ENCODE peak calls at places on chromosomes 6 and 20, in six cellular contexts. T is CD8-positive, alpha-beta T cell; Y is upper lobe of left lung; W is endodermal cell; I is osteoblast; X is IMR-90. J is an unnamed sample.
A peak's percentile ranks its signal among the peaks of the same experiment; 100 is the strongest.

GRCh38 chr6:150253489-150253888 is 110.6 kb downstream of the PPP1R14C start:
- DNase-seq in I (peak; percentile 68), X (no peak), T (no peak), W (no peak), Y (no peak), J (no peak)

GRCh38 chr6:44263357-44264100 is 1.8 kb downstream of the NFKBIE start:
- DNase-seq in X (peak; percentile 55), T (no peak), I (peak; percentile 91), Y (peak; percentile 67), W (no peak), J (no peak)

GRCh38 chr6:167476844-167477595 is 152.1 kb downstream of the TTLL2 start:
- DNase-seq in I (no peak), X (no peak), T (no peak), W (peak; percentile 39), Y (no peak), J (no peak)

GRCh38 chr20:31839782-31840487 is 5.5 kb downstream of the FOXS1 start:
- DNase-seq in W (no peak), T (no peak), X (no peak), I (no peak), Y (no peak), J (no peak)

GRCh38 chr20:21251278-21251677 is 51.9 kb upstream of the XRN2 start:
- DNase-seq in W (no peak), Y (no peak), T (no peak), I (no peak), X (no peak), J (no peak)

GRCh38 chr20:1045860-1046418 is 43.8 kb upstream of the RSPO4 start:
- DNase-seq in I (no peak), Y (no peak), W (no peak), T (no peak), X (no peak), J (no peak)

GRCh38 chr6:31718294-31718693 is 3.1 kb downstream of the LY6G6D start:
- DNase-seq in I (no peak), T (no peak), X (no peak), W (peak; percentile 65), Y (peak; percentile 65), J (no peak)

GRCh38 chr6:43584892-43585570 is 9.0 kb downstream of the POLH start:
- DNase-seq in Y (no peak), X (peak; percentile 7), W (no peak), T (peak; percentile 9), I (peak; percentile 87), J (no peak)

GRCh38 chr6:30618270-30618787 is 689 bp downstream of the MRPS18B start:
- DNase-seq in T (no peak), W (no peak), I (no peak), X (no peak), Y (no peak), J (no peak)

GRCh38 chr6:163415176-163415619 is 680 bp downstream of the QKI start:
- DNase-seq in I (peak; percentile 87), Y (no peak), X (no peak), W (peak; percentile 76), T (no peak), J (peak; percentile 9)

GRCh38 chr6:15974817-15975216 is 154.1 kb upstream of the MYLIP start:
- DNase-seq in Y (no peak), W (no peak), T (no peak), X (no peak), I (no peak), J (no peak)
- H3K9me3 ChIP-seq in Y (no peaks in the 10 kb centered on the region), W (peaks cover 15% of the 10 kb centered on the region), T (no peaks in the 10 kb centered on the region), X (no peaks in the 10 kb centered on the region), I (no peaks in the 10 kb centered on the region), J (peaks cover 9% of the 10 kb centered on the region)

GRCh38 chr6:41647061-41647511 is 8.8 kb downstream of the MDFI start:
- DNase-seq in W (no peak), I (peak; percentile 86), Y (no peak), X (no peak), T (no peak), J (no peak)
- H3K27ac ChIP-seq in W (no peak overlapping the region), I (no peak overlapping the region), Y (no peak overlapping the region), X (no peak overlapping the region), T (no peak overlapping the region), J (no peak overlapping the region)

GRCh38 chr20:62175711-62176110 is 7.1 kb upstream of the MTG2 start:
- DNase-seq in Y (no peak), W (no peak), T (no peak), X (no peak), I (peak; percentile 48), J (no peak)

GRCh38 chr20:62174021-62174804 is 8.6 kb upstream of the MTG2 start:
- DNase-seq in I (peak; percentile 57), W (no peak), T (no peak), X (no peak), Y (no peak), J (no peak)

GRCh38 chr20:62176866-62177265 is 6.0 kb upstream of the MTG2 start:
- DNase-seq in W (no peak), T (no peak), I (peak; percentile 46), X (no peak), Y (no peak), J (no peak)

GRCh38 chr20:62177307-62177706 is 5.5 kb upstream of the MTG2 start:
- DNase-seq in X (no peak), Y (no peak), I (peak; percentile 72), T (no peak), W (no peak), J (no peak)

GRCh38 chr20:62174870-62175624 is 7.8 kb upstream of the MTG2 start:
- DNase-seq in Y (no peak), I (peak; percentile 67), X (no peak), T (no peak), W (no peak), J (no peak)
- TF ChIP-seq CTCF in Y (no peak), I (no peak), X (no peak), T (no peak), W (no peak), J (no peak)

DNA sequence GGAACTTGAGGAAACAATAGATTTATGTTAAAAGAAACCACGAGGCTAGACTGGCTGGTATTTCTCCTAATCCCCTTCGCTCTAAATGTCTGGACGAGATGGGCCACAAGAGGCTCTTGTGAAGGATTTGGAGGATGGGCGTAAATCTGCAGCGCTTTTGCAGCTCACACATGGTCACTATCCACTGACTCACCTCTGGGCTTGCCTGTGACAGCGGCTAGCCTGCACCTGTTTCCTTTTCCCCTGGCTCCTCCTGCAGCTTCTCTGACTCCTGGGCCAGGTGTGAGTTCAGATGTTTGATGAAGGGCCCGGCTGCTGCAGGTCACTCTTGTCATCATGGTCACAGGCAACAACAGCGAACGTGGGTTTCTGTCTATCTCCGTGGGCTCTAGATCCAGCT is 629.4 kb downstream of the CBLN4 start:
- DNase-seq in W (peak; percentile 52), T (no peak), Y (no peak), X (no peak), I (no peak), J (no peak)
- H3K9me3 ChIP-seq in W (peaks cover 15% of the 10 kb centered on the region), T (no peaks in the 10 kb centered on the region), Y (no peaks in the 10 kb centered on the region), X (peaks cover 10% of the 10 kb centered on the region), I (no peaks in the 10 kb centered on the region), J (no peaks in the 10 kb centered on the region)

GRCh38 chr6:112037783-112038216 is 16.1 kb upstream of the CCN6 start:
- DNase-seq in W (no peak), X (peak; percentile 90), T (no peak), Y (peak; percentile 48), I (peak; percentile 86), J (no peak)
- H3K27ac ChIP-seq in W (no peak overlapping the region), X (no peak overlapping the region), T (no peak overlapping the region), Y (no peak overlapping the region), I (peak overlapping the region; percentile 100), J (no peak overlapping the region)

GRCh38 chr20:63934271-63935068 is 21.7 kb downstream of the UCKL1 start:
- DNase-seq in Y (no peak), I (peak; percentile 75), T (no peak), W (peak; percentile 84), X (no peak), J (no peak)
- TF ChIP-seq CTCF in Y (peak; percentile 10), I (no peak), T (no peak), W (peak; percentile 83), X (peak; percentile 27), J (peak; percentile 22)

GRCh38 chr20:59645316-59645715 is 41.0 kb downstream of the PHACTR3 start:
- DNase-seq in Y (no peak), I (no peak), X (no peak), T (no peak), W (no peak), J (no peak)
- H3K9me3 ChIP-seq in Y (no peaks in the 10 kb centered on the region), I (no peaks in the 10 kb centered on the region), X (peaks cover 23% of the 10 kb centered on the region), T (no peaks in the 10 kb centered on the region), W (peaks cover 17% of the 10 kb centered on the region), J (no peaks in the 10 kb centered on the region)

GRCh38 chr20:58840816-58841538 is 9.7 kb downstream of the GNAS-AS1 start:
- DNase-seq in Y (no peak), W (no peak), X (no peak), T (no peak), I (peak; percentile 71), J (no peak)
- H3K27ac ChIP-seq in Y (no peak overlapping the region), W (no peak overlapping the region), X (no peak overlapping the region), T (no peak overlapping the region), I (no peak overlapping the region), J (no peak overlapping the region)

GRCh38 chr20:62624325-62624690 is 18.0 kb upstream of the SLCO4A1 start:
- DNase-seq in Y (no peak), X (no peak), T (peak; percentile 12), I (no peak), W (peak; percentile 64), J (no peak)

GRCh38 chr20:62624719-62625455 is 17.4 kb upstream of the SLCO4A1 start:
- DNase-seq in W (no peak), I (no peak), T (no peak), X (no peak), Y (no peak), J (no peak)

GRCh38 chr20:62622877-62623487 is 19.3 kb upstream of the SLCO4A1 start:
- DNase-seq in T (no peak), I (no peak), Y (no peak), W (no peak), X (no peak), J (no peak)

GRCh38 chr20:62622178-62622876 is 20.0 kb upstream of the SLCO4A1 start:
- DNase-seq in Y (no peak), W (no peak), X (no peak), T (no peak), I (no peak), J (no peak)

DNA sequence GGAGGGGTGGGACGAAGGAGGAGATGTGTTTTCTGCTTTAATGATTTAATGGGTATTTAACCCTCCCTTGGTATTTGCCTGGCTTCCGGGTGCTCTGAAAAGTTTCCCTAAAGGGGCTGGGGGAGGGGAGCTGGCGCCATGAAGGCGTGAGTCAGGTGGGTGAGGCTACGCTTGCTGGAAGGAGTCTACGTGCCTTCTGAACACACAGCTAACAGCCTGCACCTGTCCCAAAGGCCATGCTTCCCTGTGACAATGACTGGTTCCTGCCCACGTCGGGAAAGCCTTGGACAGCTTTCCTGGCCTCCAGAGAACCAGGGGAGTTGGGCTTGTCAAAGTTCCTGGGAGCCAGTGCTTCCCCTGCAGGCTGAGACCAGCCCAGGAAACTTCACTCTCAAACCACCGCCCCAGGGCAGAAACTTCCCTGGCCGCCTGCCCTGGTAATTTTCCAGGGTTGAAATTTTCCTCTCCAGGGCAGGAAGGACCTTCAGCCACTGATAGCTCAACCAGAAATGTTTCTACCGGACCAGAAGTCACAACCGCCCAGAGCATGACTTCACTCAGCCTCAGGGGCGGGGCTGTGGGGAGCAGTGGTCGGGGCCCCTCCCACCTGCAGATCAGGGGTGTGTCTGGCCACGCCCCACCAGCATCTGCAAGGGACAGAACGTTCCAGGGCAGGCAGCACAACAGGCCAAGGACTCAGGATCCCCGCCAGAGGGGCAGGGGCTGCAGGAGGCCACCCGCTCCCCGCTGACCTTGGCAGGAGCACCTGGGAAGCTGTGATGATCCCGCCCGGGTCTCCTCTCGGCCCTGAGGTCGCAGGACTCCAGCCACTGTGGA is 18.6 kb upstream of the SLCO4A1 start:
- DNase-seq in X (peak; percentile 68), T (peak; percentile 75), I (peak; percentile 99), W (peak; percentile 96), Y (peak; percentile 99), J (peak; percentile 80)
- TF ChIP-seq CTCF in X (no peak), T (no peak), I (no peak), W (no peak), Y (no peak), J (no peak)

J was measured in CD4-positive, alpha-beta T cell.